ENCODE peak calls at places on chromosomes 3 and 15, in six cellular contexts. One of them, this sample, is unnamed. For H3K9me2, the result is how much of the 10 kb centered on the place peaks cover.

GRCh38 chr3:127151992-127152391 is 40.9 kb upstream of the PRR23E start:
- DNase-seq in GM23248: peak
- DNase-seq in HCT116: no peak
- DNase-seq in SK-N-SH: no peak
- DNase-seq in MM.1S: no peak
- DNase-seq in PC-3: no peak
- DNase-seq in this sample: no peak

GRCh38 chr3:187783098-187783497 is 37.8 kb upstream of the BCL6 start:
- DNase-seq in GM23248: peak
- DNase-seq in HCT116: no peak
- DNase-seq in SK-N-SH: no peak
- DNase-seq in MM.1S: no peak
- DNase-seq in PC-3: peak
- DNase-seq in this sample: no peak

GRCh38 chr3:4494807-4495200 is 1.7 kb downstream of the ITPR1 start:
- DNase-seq in GM23248: no peak
- DNase-seq in HCT116: no peak
- DNase-seq in SK-N-SH: no peak
- DNase-seq in MM.1S: peak
- DNase-seq in PC-3: no peak
- DNase-seq in this sample: peak

GRCh38 chr15:70765504-70766281 is 2.3 kb upstream of the UACA start:
- DNase-seq in GM23248: peak
- DNase-seq in HCT116: no peak
- DNase-seq in SK-N-SH: no peak
- DNase-seq in MM.1S: no peak
- DNase-seq in PC-3: no peak
- DNase-seq in this sample: no peak

GRCh38 chr3:33936171-33936920 is 137.9 kb downstream of the PDCD6IP start:
- DNase-seq in GM23248: no peak
- DNase-seq in HCT116: no peak
- DNase-seq in SK-N-SH: no peak
- DNase-seq in MM.1S: no peak
- DNase-seq in PC-3: no peak
- DNase-seq in this sample: no peak

GRCh38 chr3:141111364-141112150 is 60.4 kb downstream of the SPSB4 start:
- DNase-seq in GM23248: no peak
- DNase-seq in HCT116: no peak
- DNase-seq in SK-N-SH: no peak
- DNase-seq in MM.1S: no peak
- DNase-seq in PC-3: no peak
- DNase-seq in this sample: no peak

GRCh38 chr3:15983232-15983631 is 185.5 kb upstream of the ANKRD28 start:
- DNase-seq in GM23248: peak
- DNase-seq in HCT116: no peak
- DNase-seq in SK-N-SH: peak
- DNase-seq in MM.1S: no peak
- DNase-seq in PC-3: peak
- DNase-seq in this sample: no peak

GRCh38 chr15:99155961-99156443 is 51.1 kb downstream of the SYNM start:
- DNase-seq in GM23248: no peak
- DNase-seq in HCT116: no peak
- DNase-seq in SK-N-SH: no peak
- DNase-seq in MM.1S: no peak
- DNase-seq in PC-3: peak
- DNase-seq in this sample: no peak

GRCh38 chr15:47717036-47717611 is at the start of gene SEMA6D:
- DNase-seq in GM23248: peak
- DNase-seq in HCT116: no peak
- DNase-seq in SK-N-SH: peak
- DNase-seq in MM.1S: peak
- DNase-seq in PC-3: peak
- DNase-seq in this sample: no peak

GRCh38 chr3:184845819-184846218 is 33.9 kb downstream of the VPS8 start:
- DNase-seq in GM23248: no peak
- DNase-seq in HCT116: no peak
- DNase-seq in SK-N-SH: no peak
- DNase-seq in MM.1S: no peak
- DNase-seq in PC-3: no peak
- DNase-seq in this sample: no peak

GRCh38 chr15:21261396-21261964 is 178.8 kb downstream of the POTEB3 start:
- DNase-seq in GM23248: no peak
- DNase-seq in HCT116: no peak
- DNase-seq in SK-N-SH: no peak
- DNase-seq in MM.1S: no peak
- DNase-seq in PC-3: peak
- DNase-seq in this sample: no peak

GRCh38 chr3:133843634-133844033 is 38.0 kb downstream of the SRPRB start:
- DNase-seq in GM23248: peak
- DNase-seq in HCT116: no peak
- DNase-seq in SK-N-SH: no peak
- DNase-seq in MM.1S: no peak
- DNase-seq in PC-3: no peak
- DNase-seq in this sample: no peak

GRCh38 chr15:66760968-66761722 is 59.1 kb downstream of the SMAD6 start:
- DNase-seq in GM23248: peak
- DNase-seq in HCT116: no peak
- DNase-seq in SK-N-SH: no peak
- DNase-seq in MM.1S: no peak
- DNase-seq in PC-3: no peak
- DNase-seq in this sample: no peak

GRCh38 chr15:88990185-88990679 is 77.1 kb upstream of the MFGE8 start:
- DNase-seq in GM23248: no peak
- DNase-seq in HCT116: no peak
- DNase-seq in SK-N-SH: peak
- DNase-seq in MM.1S: no peak
- DNase-seq in PC-3: no peak
- DNase-seq in this sample: no peak

GRCh38 chr15:32784571-32784970 is 66.8 kb downstream of the GREM1 start:
- DNase-seq in GM23248: peak
- DNase-seq in HCT116: no peak
- DNase-seq in SK-N-SH: no peak
- DNase-seq in MM.1S: no peak
- DNase-seq in PC-3: peak
- DNase-seq in this sample: no peak

GRCh38 chr3:112639451-112640332 is 1.3 kb downstream of the CCDC80 start:
- DNase-seq in GM23248: peak
- DNase-seq in HCT116: no peak
- DNase-seq in SK-N-SH: no peak
- DNase-seq in MM.1S: no peak
- DNase-seq in PC-3: no peak
- DNase-seq in this sample: no peak

GRCh38 chr3:39181408-39182335 is 10.7 kb downstream of the XIRP1 start:
- DNase-seq in GM23248: no peak
- DNase-seq in HCT116: no peak
- DNase-seq in SK-N-SH: no peak
- DNase-seq in MM.1S: no peak
- DNase-seq in PC-3: peak
- DNase-seq in this sample: peak

GRCh38 chr15:93649691-93650235 is 560.8 kb upstream of the RGMA start:
- DNase-seq in GM23248: no peak
- DNase-seq in HCT116: no peak
- DNase-seq in SK-N-SH: no peak
- DNase-seq in MM.1S: no peak
- DNase-seq in PC-3: no peak
- DNase-seq in this sample: no peak

GRCh38 chr15:95812491-95812890 is 518.0 kb upstream of the NR2F2 start:
- DNase-seq in GM23248: peak
- DNase-seq in HCT116: no peak
- DNase-seq in SK-N-SH: no peak
- DNase-seq in MM.1S: no peak
- DNase-seq in PC-3: no peak
- DNase-seq in this sample: no peak

GRCh38 chr15:69298697-69299441 is at the start of gene PAQR5:
- DNase-seq in GM23248: peak
- DNase-seq in HCT116: no peak
- DNase-seq in SK-N-SH: peak
- DNase-seq in MM.1S: no peak
- DNase-seq in PC-3: peak
- DNase-seq in this sample: no peak

GRCh38 chr3:128322030-128323022 is 144.4 kb downstream of the DNAJB8 start:
- DNase-seq in GM23248: peak
- DNase-seq in HCT116: no peak
- DNase-seq in SK-N-SH: no peak
- DNase-seq in MM.1S: peak
- DNase-seq in PC-3: peak
- DNase-seq in this sample: peak

GRCh38 chr15:62889734-62890505 is 152.6 kb upstream of the TPM1 start:
- DNase-seq in GM23248: peak
- DNase-seq in HCT116: no peak
- DNase-seq in SK-N-SH: no peak
- DNase-seq in MM.1S: no peak
- DNase-seq in PC-3: peak
- DNase-seq in this sample: no peak

GRCh38 chr3:58271901-58272501 is 34.0 kb upstream of the RPP14 start:
- DNase-seq in GM23248: peak
- DNase-seq in HCT116: peak
- DNase-seq in SK-N-SH: no peak
- DNase-seq in MM.1S: no peak
- DNase-seq in PC-3: peak
- DNase-seq in this sample: no peak

GRCh38 chr3:73404450-73404849 is 220.3 kb downstream of the PDZRN3 start:
- DNase-seq in GM23248: no peak
- DNase-seq in HCT116: no peak
- DNase-seq in SK-N-SH: no peak
- DNase-seq in MM.1S: no peak
- DNase-seq in PC-3: no peak
- DNase-seq in this sample: no peak

GRCh38 chr15:37824717-37825382 is 109.6 kb upstream of the TMCO5A start:
- DNase-seq in GM23248: peak
- DNase-seq in HCT116: peak
- DNase-seq in SK-N-SH: no peak
- DNase-seq in MM.1S: no peak
- DNase-seq in PC-3: peak
- DNase-seq in this sample: no peak

GRCh38 chr3:25910997-25911396 is 121.1 kb downstream of the OXSM start:
- DNase-seq in GM23248: peak
- DNase-seq in HCT116: peak
- DNase-seq in SK-N-SH: no peak
- DNase-seq in MM.1S: peak
- DNase-seq in PC-3: peak
- DNase-seq in this sample: peak

GRCh38 chr3:23324745-23325144 is 121.6 kb downstream of the UBE2E2 start:
- DNase-seq in GM23248: peak
- DNase-seq in HCT116: no peak
- DNase-seq in SK-N-SH: no peak
- DNase-seq in MM.1S: peak
- DNase-seq in PC-3: peak
- DNase-seq in this sample: no peak

GRCh38 chr3:139292933-139293664 is 50.7 kb upstream of the MRPS22 start:
- DNase-seq in GM23248: no peak
- DNase-seq in HCT116: no peak
- DNase-seq in SK-N-SH: no peak
- DNase-seq in MM.1S: no peak
- DNase-seq in PC-3: no peak
- DNase-seq in this sample: no peak

GRCh38 chr3:148975696-148976095 is 15.6 kb upstream of the GYG1 start:
- DNase-seq in GM23248: no peak
- DNase-seq in HCT116: no peak
- DNase-seq in SK-N-SH: no peak
- DNase-seq in MM.1S: no peak
- DNase-seq in PC-3: no peak
- DNase-seq in this sample: no peak
- H3K9ac ChIP-seq in GM23248: no peak
- H3K9ac ChIP-seq in HCT116: no peak
- H3K9ac ChIP-seq in SK-N-SH: no peak
- H3K9ac ChIP-seq in MM.1S: no peak
- H3K9ac ChIP-seq in PC-3: no peak
- H3K9ac ChIP-seq in this sample: no peak

DNA sequence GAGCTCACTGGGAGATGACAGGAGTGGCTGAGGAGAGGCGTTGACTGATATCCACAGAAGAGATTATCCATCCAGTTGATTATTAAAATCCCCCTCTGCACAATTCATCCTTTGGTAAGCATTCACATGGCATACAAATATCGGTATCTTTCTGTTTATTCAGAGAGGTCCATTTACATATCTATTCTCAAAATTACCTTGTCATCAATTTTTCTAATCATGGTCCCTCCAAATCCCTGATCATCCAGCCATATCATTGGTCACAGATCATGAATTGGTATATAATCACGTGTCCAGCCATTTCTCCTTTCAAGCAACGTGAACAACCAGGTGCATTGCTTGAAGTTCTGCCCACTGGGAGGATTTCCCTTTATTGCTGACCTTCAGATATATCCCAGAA is 1321.0 kb downstream of the ROBO2 start:
- DNase-seq in GM23248: no peak
- DNase-seq in HCT116: no peak
- DNase-seq in SK-N-SH: no peak
- DNase-seq in MM.1S: no peak
- DNase-seq in PC-3: no peak
- DNase-seq in this sample: no peak
- H3K9me2 ChIP-seq in GM23248: under half
- H3K9me2 ChIP-seq in HCT116: under half
- H3K9me2 ChIP-seq in SK-N-SH: under half
- H3K9me2 ChIP-seq in MM.1S: under half
- H3K9me2 ChIP-seq in PC-3: under half
- H3K9me2 ChIP-seq in this sample: under half

GRCh38 chr3:45596290-45596791 is 1.8 kb downstream of the LIMD1 start:
- DNase-seq in GM23248: no peak
- DNase-seq in HCT116: no peak
- DNase-seq in SK-N-SH: no peak
- DNase-seq in MM.1S: peak
- DNase-seq in PC-3: peak
- DNase-seq in this sample: peak
- H3K9ac ChIP-seq in GM23248: peak
- H3K9ac ChIP-seq in HCT116: no peak
- H3K9ac ChIP-seq in SK-N-SH: peak
- H3K9ac ChIP-seq in MM.1S: peak
- H3K9ac ChIP-seq in PC-3: peak
- H3K9ac ChIP-seq in this sample: peak

GRCh38 chr3:135362889-135363288 is 567.8 kb downstream of the EPHB1 start:
- DNase-seq in GM23248: no peak
- DNase-seq in HCT116: no peak
- DNase-seq in SK-N-SH: no peak
- DNase-seq in MM.1S: no peak
- DNase-seq in PC-3: no peak
- DNase-seq in this sample: no peak
- H3K9me2 ChIP-seq in GM23248: under half
- H3K9me2 ChIP-seq in HCT116: under half
- H3K9me2 ChIP-seq in SK-N-SH: under half
- H3K9me2 ChIP-seq in MM.1S: under half
- H3K9me2 ChIP-seq in PC-3: under half
- H3K9me2 ChIP-seq in this sample: under half

DNA sequence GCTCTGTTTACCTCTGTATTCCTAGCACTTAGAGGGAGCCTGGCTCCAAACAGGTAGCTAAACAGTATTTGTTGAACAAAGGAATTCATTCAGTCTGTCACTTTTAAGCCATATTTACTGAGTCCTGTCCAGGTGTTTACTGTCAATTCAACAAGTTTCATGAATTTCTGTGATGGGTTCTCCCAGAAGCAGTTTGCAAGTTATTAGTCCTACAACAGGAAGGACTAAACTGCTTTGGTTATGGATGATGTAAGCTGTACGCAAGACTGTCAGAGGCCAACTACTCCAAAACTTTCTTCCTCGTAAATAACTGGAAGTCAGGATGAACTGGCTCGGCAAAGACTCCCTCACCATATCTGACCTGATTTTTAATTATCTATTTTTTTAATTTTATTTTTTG is 25.1 kb downstream of the STIMATE start:
- DNase-seq in GM23248: no peak
- DNase-seq in HCT116: no peak
- DNase-seq in SK-N-SH: no peak
- DNase-seq in MM.1S: no peak
- DNase-seq in PC-3: no peak
- DNase-seq in this sample: no peak
- H3K9ac ChIP-seq in GM23248: no peak
- H3K9ac ChIP-seq in HCT116: no peak
- H3K9ac ChIP-seq in SK-N-SH: no peak
- H3K9ac ChIP-seq in MM.1S: no peak
- H3K9ac ChIP-seq in PC-3: no peak
- H3K9ac ChIP-seq in this sample: no peak

This sample was measured in Karpas-422.